ENCODE peak calls at places on chromosomes 12 and 14, in eight cellular contexts. E is iPS DF 6.9; G is CD8-positive, alpha-beta T cell; Y is tibial artery; C is ovary; M is upper lobe of right lung; H is mesenchymal stem cell; P is RWPE2. O is an unnamed sample.

GRCh38 chr12:74489543-74489942 is 48.1 kb upstream of the ATXN7L3B start:
- DNase-seq in E (no peak), G (no peak), Y (no peak), C (no peak), M (no peak), H (no peak), P (no peak), O (no peak)

GRCh38 chr12:110957652-110958051 is 37.3 kb upstream of the MYL2 start:
- DNase-seq in E (no peak), G (no peak), Y (no peak), C (no peak), M (no peak), H (no peak), P (no peak), O (peak; percentile 12)

GRCh38 chr12:11166300-11166699 is 4.7 kb upstream of the SMIM10L1 start:
- DNase-seq in E (no peak), G (no peak), Y (no peak), C (no peak), M (no peak), H (no peak), P (no peak), O (no peak)

GRCh38 chr14:81694419-81694818 is 160.8 kb upstream of the SEL1L start:
- DNase-seq in E (no peak), G (no peak), Y (no peak), C (no peak), M (no peak), H (no peak), P (no peak), O (no peak)

GRCh38 chr12:20272801-20273200 is 95.5 kb upstream of the PDE3A start:
- DNase-seq in E (no peak), G (no peak), Y (no peak), C (no peak), M (no peak), H (no peak), P (no peak), O (peak; percentile 2)

GRCh38 chr14:100560999-100561398 is 26.2 kb downstream of the BEGAIN start:
- DNase-seq in E (no peak), G (no peak), Y (no peak), C (no peak), M (no peak), H (no peak), P (no peak), O (no peak)

GRCh38 chr14:30808576-30808975 is 65.8 kb upstream of the COCH start:
- DNase-seq in E (no peak), G (no peak), Y (no peak), C (no peak), M (no peak), H (no peak), P (no peak), O (no peak)

GRCh38 chr12:48925218-48925871 is at the start of gene FKBP11:
- DNase-seq in E (peak; percentile 37), G (peak; percentile 63), Y (peak; percentile 37), C (peak; percentile 71), M (peak; percentile 86), H (peak; percentile 56), P (peak; percentile 68), O (no peak)

GRCh38 chr12:121800694-121801600 is 2.9 kb upstream of the SETD1B start:
- DNase-seq in E (no peak), G (peak; percentile 53), Y (peak; percentile 76), C (peak; percentile 84), M (peak; percentile 86), H (peak; percentile 86), P (peak; percentile 76), O (peak; percentile 73)

GRCh38 chr14:70013269-70013873 is 134.2 kb downstream of the SMOC1 start:
- DNase-seq in E (peak; percentile 48), G (no peak), Y (no peak), C (no peak), M (no peak), H (no peak), P (no peak), O (peak; percentile 13)

GRCh38 chr12:124508323-124509096 is 58.9 kb downstream of the NCOR2 start:
- DNase-seq in E (no peak), G (no peak), Y (no peak), C (no peak), M (no peak), H (peak; percentile 56), P (no peak), O (no peak)

GRCh38 chr14:54681819-54682261 is 114.9 kb downstream of the SAMD4A start:
- DNase-seq in E (no peak), G (no peak), Y (no peak), C (no peak), M (no peak), H (peak; percentile 70), P (no peak), O (no peak)

DNA sequence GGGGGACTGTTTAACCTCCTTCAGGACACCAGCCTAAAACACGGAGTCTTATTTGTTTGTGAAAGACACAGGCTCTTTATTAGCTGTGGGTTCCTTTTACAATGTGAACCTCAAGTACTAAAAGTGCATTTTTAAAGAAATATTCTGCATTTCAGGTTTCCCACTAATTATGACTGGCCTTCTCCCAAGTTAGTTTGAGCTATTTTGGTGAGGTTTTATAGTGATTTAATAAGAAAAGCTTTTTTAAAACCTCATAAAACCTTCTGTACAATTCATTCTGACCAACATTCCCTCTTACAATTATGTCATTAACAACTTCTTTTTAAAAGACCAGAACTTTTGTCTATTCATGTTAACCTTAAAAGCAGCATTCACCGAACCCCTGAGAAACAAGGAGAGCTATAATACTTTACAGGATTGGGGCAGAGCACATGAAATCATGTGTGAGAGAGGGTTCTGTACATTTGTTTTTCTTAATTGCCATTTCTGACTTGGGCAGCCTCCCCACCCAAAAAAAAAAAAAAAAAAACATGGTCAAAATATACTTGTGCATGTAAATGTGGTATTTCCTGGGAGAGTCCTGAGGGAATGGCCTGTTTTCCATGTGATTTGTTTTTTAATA is 169.4 kb downstream of the CHST11 start:
- DNase-seq in E (no peak), G (no peak), Y (no peak), C (no peak), M (no peak), H (no peak), P (no peak), O (no peak)
- H3K4me3 ChIP-seq in E (no peak overlapping the region), G (no peak overlapping the region), Y (no peak overlapping the region), C (no peak overlapping the region), M (no peak overlapping the region), H (no peak overlapping the region), P (no peak overlapping the region), O (no peak overlapping the region)

GRCh38 chr12:132146098-132146497 is 1.8 kb downstream of the NOC4L start:
- DNase-seq in E (no peak), G (no peak), Y (no peak), C (peak; percentile 47), M (peak; percentile 32), H (no peak), P (no peak), O (no peak)
- H3K36me3 ChIP-seq in E (peaks cover 29% of the 10 kb centered on the region), G (peaks cover 19% of the 10 kb centered on the region), Y (peaks cover 6% of the 10 kb centered on the region), C (no peaks in the 10 kb centered on the region), M (peaks cover 17% of the 10 kb centered on the region), H (peaks cover 52% of the 10 kb centered on the region), P (peaks cover 25% of the 10 kb centered on the region), O (peaks cover 41% of the 10 kb centered on the region)

GRCh38 chr12:132953771-132954170 is 2.3 kb downstream of the ZNF605 start:
- DNase-seq in E (no peak), G (no peak), Y (no peak), C (no peak), M (no peak), H (no peak), P (no peak), O (no peak)

GRCh38 chr12:132951649-132952048 is 4.5 kb downstream of the ZNF605 start:
- DNase-seq in E (no peak), G (no peak), Y (no peak), C (no peak), M (no peak), H (no peak), P (no peak), O (no peak)

GRCh38 chr12:132954471-132955048 is 1.5 kb downstream of the ZNF605 start:
- DNase-seq in E (no peak), G (no peak), Y (no peak), C (no peak), M (no peak), H (no peak), P (no peak), O (no peak)

GRCh38 chr12:132952371-132953162 is 3.5 kb downstream of the ZNF605 start:
- DNase-seq in E (no peak), G (no peak), Y (no peak), C (no peak), M (no peak), H (no peak), P (no peak), O (no peak)

GRCh38 chr12:132953163-132953425 is 3.0 kb downstream of the ZNF605 start:
- DNase-seq in E (no peak), G (no peak), Y (no peak), C (no peak), M (no peak), H (no peak), P (no peak), O (no peak)
- H3K9me3 ChIP-seq in E (peaks cover 17% of the 10 kb centered on the region), G (no peaks in the 10 kb centered on the region), Y (peaks cover 60% of the 10 kb centered on the region), C (peaks cover 26% of the 10 kb centered on the region), M (peaks cover 14% of the 10 kb centered on the region), H (peaks cover 58% of the 10 kb centered on the region), P (peaks cover 22% of the 10 kb centered on the region), O (peaks cover 23% of the 10 kb centered on the region)

DNA sequence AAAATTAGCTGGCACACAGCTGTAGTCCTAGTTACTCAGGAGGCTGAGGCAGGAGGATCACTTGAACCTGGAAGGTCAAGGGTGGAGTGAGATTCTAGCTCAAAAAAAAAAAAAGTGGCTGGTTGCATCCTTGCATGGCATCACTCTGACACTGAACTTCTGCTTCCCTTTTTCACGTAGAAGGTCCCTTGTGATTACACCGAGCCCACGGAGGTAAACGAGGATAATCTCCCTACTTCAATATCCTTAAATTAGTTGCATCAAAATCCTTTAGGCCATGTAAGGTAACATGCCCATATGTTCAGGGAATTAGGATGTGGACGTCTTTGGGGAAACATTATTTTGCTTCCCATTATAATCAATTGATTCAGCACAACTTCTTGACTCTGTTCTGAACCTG is 4.0 kb upstream of the PPP4R4 start:
- DNase-seq in E (no peak), G (no peak), Y (no peak), C (no peak), M (no peak), H (no peak), P (no peak), O (no peak)
- H3K4me3 ChIP-seq in E (no peak overlapping the region), G (no peak overlapping the region), Y (no peak overlapping the region), C (no peak overlapping the region), M (no peak overlapping the region), H (no peak overlapping the region), P (no peak overlapping the region), O (no peak overlapping the region)

O was measured in MG63.